ENCODE peak calls at places on chromosomes 12 and 14, in eight cellular contexts. G is T-helper 1 cell; N is astrocyte of the hippocampus; E is activated CD4-positive, alpha-beta T cell treated with anti-CD3 and anti-CD28 coated beads, Interleukin-2, amount 50 U/mL, for 1 hour; M is T-helper 17 cell; X is right cardiac atrium; O is GDM1; Q is naive B cell. H is an unnamed sample.

GRCh38 chr12:72093424-72093823 is 154.8 kb downstream of the TPH2 start:
- DNase-seq in M (no peak), G (no peak), X (no peak), E (no peak), Q (no peak), N (no peak), O (no peak), H (no peak)

GRCh38 chr14:78566017-78566858 is 396.1 kb downstream of the NRXN3 start:
- DNase-seq in N (peak), O (peak), Q (peak), M (peak), G (peak), E (peak), X (peak), H (peak)

GRCh38 chr14:71361335-71361734 is 454.1 kb downstream of the PCNX1 start:
- DNase-seq in Q (no peak), N (no peak), E (no peak), M (no peak), G (no peak), X (no peak), O (no peak), H (no peak)

GRCh38 chr14:96187216-96188050 is 17.2 kb upstream of the BDKRB2 start:
- DNase-seq in N (no peak), G (no peak), E (no peak), O (no peak), Q (no peak), M (no peak), X (no peak), H (no peak)

GRCh38 chr14:70879448-70879847 is 27.8 kb upstream of the PCNX1 start:
- DNase-seq in G (no peak), M (no peak), O (no peak), N (no peak), X (no peak), E (no peak), Q (no peak), H (no peak)

GRCh38 chr12:64781374-64782029 is 22.3 kb upstream of the GNS start:
- DNase-seq in E (no peak), X (no peak), N (peak), Q (peak), O (no peak), M (no peak), G (no peak), H (no peak)

GRCh38 chr12:84787253-84787652 is 125.3 kb downstream of the SLC6A15 start:
- DNase-seq in E (no peak), G (no peak), M (no peak), O (no peak), N (no peak), X (no peak), Q (no peak), H (no peak)

GRCh38 chr12:59191372-59191771 is 271.1 kb upstream of the LRIG3 start:
- DNase-seq in G (no peak), M (no peak), E (no peak), O (no peak), N (no peak), Q (no peak), X (no peak), H (no peak)

GRCh38 chr12:32265920-32266319 is 133.4 kb upstream of the FGD4 start:
- DNase-seq in O (no peak), G (no peak), Q (peak), X (no peak), M (no peak), E (no peak), N (no peak), H (no peak)

GRCh38 chr12:104011265-104011664 is 38.7 kb downstream of the GLT8D2 start:
- DNase-seq in X (no peak), M (no peak), Q (no peak), N (peak), G (no peak), O (no peak), E (no peak), H (no peak)

GRCh38 chr12:22355011-22355580 is 20.6 kb upstream of the ST8SIA1 start:
- DNase-seq in E (no peak), X (no peak), G (no peak), O (no peak), N (peak), Q (no peak), M (no peak), H (no peak)

GRCh38 chr12:77575376-77575775 is 255.3 kb upstream of the NAV3 start:
- DNase-seq in N (no peak), O (no peak), M (no peak), G (no peak), X (no peak), Q (no peak), E (no peak), H (no peak)

GRCh38 chr12:72574138-72574537 is 302.0 kb downstream of the TRHDE start:
- DNase-seq in M (no peak), X (no peak), E (no peak), Q (no peak), N (no peak), G (no peak), O (no peak), H (no peak)

H was measured in CMK.